ENCODE peak calls at places on chromosomes 5 and 9, in nine cellular contexts. Y is mammary epithelial cell; F is Peyer's patch; C is CD8-positive, alpha-beta T cell; R is neural progenitor cell; U is astrocyte; Z is Caco-2; S is astrocyte of the spinal cord; V is psoas muscle. W is an unnamed sample.

GRCh38 chr5:151896041-151896691 is 28.5 kb downstream of the GLRA1 start:
- DNase-seq in Y (peak; percentile 73), F (no peak), C (no peak), R (no peak), U (peak; percentile 86), Z (no peak), S (peak; percentile 95), V (no peak), W (no peak)

GRCh38 chr5:80620206-80620605 is 34.2 kb upstream of the MSH3 start:
- DNase-seq in Y (no peak), F (no peak), C (no peak), R (no peak), U (peak; percentile 83), Z (no peak), S (peak; percentile 64), V (no peak), W (no peak)

GRCh38 chr5:68304421-68305052 is 89.0 kb downstream of the PIK3R1 start:
- DNase-seq in Y (peak; percentile 40), F (no peak), C (no peak), R (no peak), U (peak; percentile 60), Z (no peak), S (no peak), V (no peak), W (no peak)

GRCh38 chr5:177524941-177525655 is 8.3 kb upstream of the DDX41 start:
- DNase-seq in Y (no peak), F (no peak), C (no peak), R (no peak), U (no peak), Z (no peak), S (no peak), V (no peak), W (peak; percentile 65)

GRCh38 chr9:108565651-108566378 is 290.0 kb downstream of the ACTL7B start:
- DNase-seq in Y (peak; percentile 79), F (peak; percentile 66), C (no peak), R (peak; percentile 90), U (peak; percentile 67), Z (peak; percentile 63), S (peak; percentile 86), V (peak; percentile 30), W (no peak)

GRCh38 chr5:169511708-169512107 is 71.9 kb upstream of the SPDL1 start:
- DNase-seq in Y (no peak), F (no peak), C (no peak), R (peak; percentile 9), U (no peak), Z (no peak), S (no peak), V (no peak), W (no peak)

GRCh38 chr5:55223219-55223987 is 3.7 kb downstream of the MCIDAS start:
- DNase-seq in Y (no peak), F (no peak), C (peak; percentile 51), R (peak; percentile 82), U (no peak), Z (no peak), S (no peak), V (no peak), W (no peak)

GRCh38 chr5:75524071-75524470 is 12.4 kb downstream of the POLK start:
- DNase-seq in Y (peak; percentile 55), F (no peak), C (no peak), R (no peak), U (no peak), Z (no peak), S (no peak), V (no peak), W (no peak)

GRCh38 chr9:33823801-33824200 is 6.8 kb downstream of the UBE2R2 start:
- DNase-seq in Y (no peak), F (no peak), C (no peak), R (no peak), U (no peak), Z (no peak), S (no peak), V (no peak), W (no peak)

GRCh38 chr9:127783111-127783621 is 2.7 kb upstream of the CDK9 start:
- DNase-seq in Y (no peak), F (peak; percentile 93), C (peak; percentile 85), R (peak; percentile 40), U (no peak), Z (no peak), S (no peak), V (peak; percentile 56), W (peak; percentile 89)

GRCh38 chr5:111999286-111999685 is 242.3 kb upstream of the NREP start:
- DNase-seq in Y (peak; percentile 33), F (no peak), C (no peak), R (no peak), U (peak; percentile 97), Z (no peak), S (peak; percentile 74), V (no peak), W (no peak)

DNA sequence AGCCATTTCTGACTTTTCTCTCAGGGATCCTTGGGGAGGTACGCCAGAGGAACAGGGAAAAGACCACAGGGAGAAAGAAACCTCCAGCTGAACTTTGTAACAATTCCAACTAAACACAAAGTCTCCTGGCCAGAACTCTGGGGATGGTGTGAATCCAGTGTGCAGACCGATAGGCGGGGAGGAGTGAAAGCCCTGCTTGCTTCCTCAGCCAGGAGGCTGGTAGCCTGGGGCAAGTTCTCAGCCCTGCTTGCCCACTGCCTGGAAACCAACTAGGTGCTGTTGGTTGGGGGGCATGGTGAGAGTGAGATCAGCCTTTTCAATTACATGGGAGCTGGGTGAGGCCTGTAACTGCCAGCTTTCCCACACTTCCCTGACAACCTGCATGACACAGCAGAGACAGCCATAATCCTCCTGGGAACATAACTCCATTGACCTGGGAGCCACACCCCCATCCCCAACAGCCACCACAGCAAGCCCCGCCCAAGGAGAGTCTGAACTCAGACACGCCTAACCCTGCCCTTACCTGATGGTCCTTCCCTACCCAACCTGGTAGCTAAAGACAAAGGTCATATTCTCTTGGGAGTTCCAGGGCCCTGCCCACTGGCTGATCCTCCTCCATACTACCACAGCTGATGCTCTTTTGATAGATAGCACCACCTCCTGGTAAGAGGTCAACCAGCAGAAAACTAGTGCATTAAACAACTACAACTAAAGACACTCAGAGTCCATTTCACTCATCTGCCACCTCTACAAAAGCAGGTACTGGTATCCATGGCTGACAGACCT is 100.1 kb upstream of the TNFAIP8 start:
- DNase-seq in Y (peak; percentile 57), F (peak; percentile 90), C (no peak), R (no peak), U (no peak), Z (peak; percentile 71), S (no peak), V (no peak), W (no peak)
- TF ChIP-seq CTCF in Y (peak; percentile 48), F (peak; percentile 85), C (no peak), R (peak; percentile 29), U (no peak), Z (peak; percentile 34), S (peak; percentile 12), V (no peak), W (no peak)

DNA sequence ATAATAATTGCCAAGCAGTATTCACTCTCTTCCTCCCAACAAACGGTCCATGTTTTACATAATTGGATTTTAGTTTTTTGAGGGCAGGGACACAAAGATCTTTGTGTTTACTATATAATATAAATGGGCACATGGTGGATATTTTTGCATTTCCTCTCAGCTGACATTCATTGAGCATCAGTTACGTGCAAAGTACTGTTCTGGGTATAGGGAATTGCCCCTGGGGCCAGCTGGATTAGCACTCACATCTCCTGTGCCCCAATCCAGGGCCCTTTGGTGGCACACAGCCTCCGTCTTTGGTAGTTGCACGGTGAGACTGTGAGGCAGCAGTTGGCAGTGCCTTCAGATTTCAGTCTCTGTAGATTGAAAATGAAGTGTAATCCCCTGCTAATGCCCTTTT is 1.6 kb downstream of the TDRD7 start:
- DNase-seq in Y (no peak), F (no peak), C (no peak), R (no peak), U (no peak), Z (no peak), S (no peak), V (no peak), W (no peak)
- H3K4me3 ChIP-seq in Y (no peak overlapping the region), F (peak overlapping the region; percentile 95), C (no peak overlapping the region), R (no peak overlapping the region), U (no peak overlapping the region), Z (peak overlapping the region; percentile 75), S (no peak overlapping the region), V (peak overlapping the region; percentile 93), W (peak overlapping the region; percentile 95)

GRCh38 chr5:171365351-171365750 is 22.3 kb upstream of the NPM1 start:
- DNase-seq in Y (no peak), F (peak; percentile 10), C (no peak), R (peak; percentile 68), U (no peak), Z (peak; percentile 17), S (peak; percentile 18), V (no peak), W (no peak)
- TF ChIP-seq CTCF in Y (no peak), F (no peak), C (no peak), R (peak; percentile 77), U (peak; percentile 25), Z (no peak), S (peak; percentile 53), V (no peak), W (no peak)

GRCh38 chr9:110257971-110258370 is 1.7 kb upstream of the TXN start:
- DNase-seq in Y (no peak), F (no peak), C (no peak), R (no peak), U (no peak), Z (no peak), S (no peak), V (no peak), W (no peak)
- H3K4me3 ChIP-seq in Y (no peak overlapping the region), F (no peak overlapping the region), C (no peak overlapping the region), R (no peak overlapping the region), U (no peak overlapping the region), Z (peak overlapping the region; percentile 96), S (no peak overlapping the region), V (peak overlapping the region; percentile 90), W (no peak overlapping the region)

DNA sequence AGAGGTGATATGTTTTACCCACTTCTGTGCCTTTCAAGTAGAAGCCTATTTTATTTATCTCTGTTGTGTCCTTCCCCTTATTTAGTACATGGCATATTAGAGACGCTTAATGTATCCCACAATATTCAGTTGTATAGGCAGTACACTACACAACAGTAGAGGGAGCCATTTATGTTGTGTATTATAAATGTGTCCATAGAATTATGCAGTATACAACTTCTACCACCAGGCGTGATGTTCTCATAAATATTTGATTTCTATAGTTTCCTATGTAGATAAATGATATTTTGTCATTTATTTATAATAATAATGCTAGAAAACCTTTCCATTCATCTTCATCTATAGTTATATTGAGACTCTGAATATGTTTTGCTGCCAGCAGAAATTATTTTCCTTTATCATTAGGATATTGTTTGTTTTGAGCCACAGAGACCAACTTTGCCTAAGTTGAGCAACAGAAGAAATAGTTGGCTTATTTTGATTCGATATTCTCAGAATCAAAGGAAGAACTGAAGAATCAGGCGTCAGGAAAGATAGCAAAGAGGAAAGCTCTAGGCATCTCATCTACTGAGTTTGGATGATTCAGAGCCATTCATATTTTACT is 81.7 kb downstream of the ADAMTS19 start:
- DNase-seq in Y (peak; percentile 23), F (no peak), C (no peak), R (no peak), U (peak; percentile 10), Z (peak; percentile 15), S (peak; percentile 2), V (no peak), W (no peak)
- TF ChIP-seq CTCF in Y (peak; percentile 53), F (peak; percentile 17), C (no peak), R (peak; percentile 42), U (peak; percentile 28), Z (peak; percentile 33), S (peak; percentile 33), V (no peak), W (no peak)